ENCODE peak calls at places on chromosomes 13 and 19, in six cellular contexts. M is astrocyte, C is skeletal muscle cell, P is cardiac muscle cell, T is right lobe of liver, H is body of pancreas. E is an unnamed sample.

GRCh38 chr19:50808856-50809255 is 14.7 kb downstream of the KLK1 start:
- DNase-seq in T (no peak), H (no peak), M (no peak), P (no peak), C (no peak), E (peak)

GRCh38 chr13:32038353-32038752 is 6.8 kb downstream of the FRY start:
- DNase-seq in P (no peak), H (no peak), M (no peak), C (no peak), T (no peak), E (no peak)

GRCh38 chr19:32269831-32270230 is 75.6 kb upstream of the ZNF507 start:
- DNase-seq in T (no peak), H (no peak), P (no peak), C (no peak), M (no peak), E (no peak)

GRCh38 chr13:47499358-47500150 is 501.5 kb downstream of the SUCLA2 start:
- DNase-seq in H (no peak), P (peak), T (no peak), M (peak), C (peak), E (no peak)

GRCh38 chr13:30690282-30691188 is 44.8 kb upstream of the ALOX5AP start:
- DNase-seq in M (peak), C (peak), H (peak), P (peak), T (peak), E (peak)

GRCh38 chr13:74056829-74057564 is 77.2 kb downstream of the KLF12 start:
- DNase-seq in P (no peak), H (no peak), M (no peak), C (no peak), T (no peak), E (peak)

GRCh38 chr19:18319591-18320135 is 3.2 kb downstream of the LSM4 start:
- DNase-seq in T (no peak), C (no peak), M (no peak), P (no peak), H (peak), E (no peak)

GRCh38 chr19:44539991-44540390 is 10.5 kb upstream of the CEACAM20 start:
- DNase-seq in C (no peak), P (no peak), T (no peak), H (no peak), M (no peak), E (no peak)

GRCh38 chr13:46687810-46688209 is 109.2 kb downstream of the ESD start:
- DNase-seq in T (peak), H (peak), M (peak), C (no peak), P (peak), E (no peak)

GRCh38 chr13:48838193-48839000 is 137.3 kb upstream of the FNDC3A start:
- DNase-seq in T (no peak), C (no peak), M (no peak), P (peak), H (no peak), E (no peak)

GRCh38 chr19:14113762-14114414 is 3.7 kb downstream of the PRKACA start:
- DNase-seq in P (no peak), H (peak), T (peak), M (no peak), C (no peak), E (peak)

GRCh38 chr19:29400917-29401711 is 124.7 kb upstream of the VSTM2B start:
- DNase-seq in H (no peak), P (no peak), M (no peak), C (no peak), T (no peak), E (no peak)

GRCh38 chr13:24215732-24216131 is 55.2 kb downstream of the SPATA13 start:
- DNase-seq in M (peak), H (peak), C (peak), P (peak), T (peak), E (no peak)

GRCh38 chr19:18637644-18638630 is 1.1 kb downstream of the KLHL26 start:
- DNase-seq in T (no peak), C (no peak), H (peak), M (no peak), P (no peak), E (peak)

GRCh38 chr13:65292488-65292901 is 1937.6 kb downstream of the PCDH9 start:
- DNase-seq in M (peak), H (no peak), T (no peak), C (peak), P (peak), E (no peak)

GRCh38 chr13:34675626-34676025 is 266.4 kb upstream of the NBEA start:
- DNase-seq in M (peak), P (peak), H (no peak), T (no peak), C (no peak), E (no peak)

GRCh38 chr19:53877361-53877766 is 4.6 kb upstream of the PRKCG start:
- DNase-seq in M (no peak), C (no peak), T (no peak), H (no peak), P (peak), E (peak)

GRCh38 chr13:108302279-108302678 is 32.8 kb downstream of the TNFSF13B start:
- DNase-seq in T (no peak), C (no peak), H (no peak), P (no peak), M (peak), E (no peak)

GRCh38 chr13:95644611-95645052 is at the start of gene DZIP1:
- DNase-seq in H (peak), P (peak), T (peak), M (peak), C (peak), E (no peak)

GRCh38 chr19:55304279-55304978 is 20.6 kb downstream of the BRSK1 start:
- DNase-seq in C (no peak), H (peak), M (no peak), P (peak), T (peak), E (peak)

GRCh38 chr19:51783373-51783772 is 11.6 kb upstream of the FPR3 start:
- DNase-seq in C (no peak), T (no peak), M (no peak), P (peak), H (no peak), E (peak)

GRCh38 chr19:44303305-44303704 is 1.5 kb downstream of the ZNF235 start:
- DNase-seq in M (no peak), T (no peak), C (no peak), H (no peak), P (no peak), E (no peak)

GRCh38 chr13:113668491-113668971 is 1.5 kb downstream of the GRK1 start:
- DNase-seq in T (no peak), C (no peak), P (no peak), H (peak), M (no peak), E (no peak)

GRCh38 chr19:34351382-34351802 is 13.6 kb upstream of the GPI start:
- DNase-seq in C (no peak), P (no peak), H (peak), M (no peak), T (no peak), E (no peak)

GRCh38 chr13:112842343-112842856 is 126.6 kb upstream of the MCF2L start:
- DNase-seq in H (no peak), C (peak), T (no peak), P (peak), M (peak), E (no peak)

GRCh38 chr13:71320452-71320851 is 546.6 kb downstream of the DACH1 start:
- DNase-seq in T (no peak), P (peak), M (no peak), H (no peak), C (no peak), E (peak)

GRCh38 chr13:100600915-100601314 is 12.3 kb upstream of the GGACT start:
- DNase-seq in T (no peak), C (no peak), P (no peak), M (no peak), H (peak), E (no peak)

GRCh38 chr13:68608147-68608546 is 1378.0 kb upstream of the PCDH9 start:
- DNase-seq in H (no peak), T (no peak), C (no peak), P (no peak), M (peak), E (peak)

GRCh38 chr19:16161848-16162247 is 11.5 kb downstream of the CIB3 start:
- DNase-seq in P (peak), H (no peak), T (no peak), M (peak), C (peak), E (no peak)

GRCh38 chr19:1093330-1093729 is 1.8 kb downstream of the POLR2E start:
- DNase-seq in M (no peak), P (no peak), C (no peak), H (no peak), T (no peak), E (no peak)

GRCh38 chr13:75492389-75492788 is 10.4 kb upstream of the TBC1D4 start:
- DNase-seq in P (peak), T (no peak), M (peak), C (no peak), H (no peak), E (no peak)

GRCh38 chr19:7130043-7130442 is 60.5 kb downstream of the ZNF557 start:
- DNase-seq in H (no peak), T (no peak), P (no peak), C (no peak), M (no peak), E (no peak)

GRCh38 chr13:36788276-36788675 is 30.7 kb upstream of the RFXAP start:
- DNase-seq in C (no peak), P (no peak), M (peak), T (no peak), H (no peak), E (no peak)

GRCh38 chr19:15091918-15092753 is 10.1 kb downstream of the OR1I1 start:
- DNase-seq in T (no peak), P (peak), C (no peak), H (peak), M (peak), E (peak)

GRCh38 chr19:12799723-12800343 is 1.8 kb downstream of the PRDX2 start:
- DNase-seq in H (no peak), T (no peak), M (no peak), P (no peak), C (no peak), E (no peak)

GRCh38 chr19:12801466-12802266 is at the start of the genes PRDX2 and THSD8:
- DNase-seq in H (peak), C (no peak), T (peak), P (peak), M (no peak), E (peak)

GRCh38 chr19:12802267-12803106 is 618 bp downstream of the THSD8 start:
- DNase-seq in H (peak), M (no peak), P (peak), C (no peak), T (peak), E (no peak)

GRCh38 chr19:12800873-12801465 is 631 bp downstream of the PRDX2 start:
- DNase-seq in H (peak), C (no peak), P (no peak), M (no peak), T (peak), E (peak)

DNA sequence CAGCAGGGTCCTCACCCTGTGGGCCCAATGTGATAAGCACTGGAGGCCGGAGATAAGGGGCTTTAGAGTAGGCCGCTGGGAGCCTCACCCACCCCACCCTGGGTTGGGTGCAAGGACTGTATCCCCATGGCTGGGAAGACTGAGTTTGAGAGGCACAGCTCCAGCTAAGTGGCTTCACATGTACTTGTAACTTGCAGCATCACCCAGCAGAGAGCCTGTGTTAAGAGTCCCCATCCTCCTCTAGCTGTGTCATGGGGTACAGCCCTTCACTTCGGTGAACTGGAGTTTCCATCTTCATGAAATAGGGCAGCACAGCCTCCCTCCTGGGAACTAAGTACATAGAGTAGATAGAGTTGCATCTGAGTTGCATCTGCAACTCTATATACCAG is 1.3 kb downstream of the PRDX2 start:
- DNase-seq in H (no peak), T (no peak), P (no peak), C (no peak), M (no peak), E (no peak)
- H3K4me3 ChIP-seq in H (no peak), T (no peak), P (peak), C (peak), M (peak), E (peak)

GRCh38 chr13:25973576-25973975 is 78.2 kb downstream of the SHISA2 start:
- DNase-seq in C (no peak), H (no peak), M (no peak), T (no peak), P (no peak), E (no peak)
- H3K4me3 ChIP-seq in C (no peak), H (no peak), M (no peak), T (no peak), P (no peak), E (no peak)

GRCh38 chr19:49497790-49498106 is 1.5 kb downstream of the RPS11 start:
- DNase-seq in H (no peak), T (no peak), M (no peak), P (no peak), C (no peak), E (no peak)

GRCh38 chr19:49499030-49499670 is 2.9 kb downstream of the RPS11 start:
- DNase-seq in T (no peak), P (no peak), M (no peak), H (no peak), C (no peak), E (peak)

GRCh38 chr19:49496574-49497008 is 357 bp downstream of the RPS11 start:
- DNase-seq in M (no peak), H (no peak), P (no peak), C (no peak), T (no peak), E (no peak)

GRCh38 chr19:49497047-49497789 is 984 bp downstream of the RPS11 start:
- DNase-seq in T (peak), P (peak), H (peak), M (no peak), C (no peak), E (peak)

DNA sequence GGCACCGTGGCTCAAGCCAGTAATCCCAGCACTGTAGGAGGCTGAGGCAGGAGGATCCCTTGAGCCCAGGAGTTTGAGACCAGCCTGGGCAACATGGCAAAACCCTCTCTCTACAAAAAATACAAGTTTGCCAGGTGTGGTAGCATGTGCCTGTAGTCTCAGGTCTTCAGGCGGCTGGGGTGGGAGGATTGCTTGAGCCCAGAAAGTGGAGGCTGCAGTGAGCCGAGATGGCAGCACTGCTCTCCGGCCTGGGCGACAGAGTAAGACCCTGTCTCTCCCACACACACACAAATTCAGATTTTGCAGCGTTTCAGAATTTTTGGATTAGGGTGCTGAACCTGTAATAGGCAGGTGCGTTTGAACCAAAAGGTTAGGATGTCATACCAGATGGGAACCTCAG is 2.2 kb downstream of the RPS11 start:
- DNase-seq in H (no peak), M (no peak), T (no peak), C (no peak), P (no peak), E (no peak)
- H3K4me3 ChIP-seq in H (no peak), M (peak), T (no peak), C (no peak), P (no peak), E (peak)

DNA sequence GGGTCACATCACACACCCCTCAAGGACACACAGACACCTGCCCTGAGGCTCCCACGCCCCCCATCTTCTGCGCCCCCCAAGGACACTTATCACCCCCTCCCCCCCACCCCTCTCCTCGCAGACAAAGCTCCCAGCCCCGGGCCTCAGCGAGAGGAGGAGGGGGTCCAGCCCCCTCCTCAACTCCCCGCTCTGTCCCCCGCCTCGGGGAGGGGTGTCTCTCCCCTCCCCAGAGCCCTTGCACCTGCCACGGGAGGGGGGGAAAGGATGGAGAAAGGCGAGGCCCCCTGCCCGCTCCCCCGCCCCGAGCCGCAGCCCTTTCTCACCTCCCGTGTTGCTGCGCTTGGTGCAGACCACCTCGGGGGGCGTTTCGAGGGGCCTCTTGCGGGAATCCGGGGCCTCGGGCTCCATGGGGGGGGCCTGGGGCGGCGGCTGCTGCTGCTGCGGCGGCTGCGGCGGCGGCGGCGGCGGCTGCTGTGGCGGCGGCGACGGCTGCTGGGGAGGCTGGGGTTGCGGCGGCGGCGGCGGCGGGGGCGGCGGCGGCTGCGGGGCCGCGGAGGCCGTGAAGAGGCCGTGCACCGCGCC is 630 bp downstream of the NOVA2 start:
- DNase-seq in P (no peak), T (no peak), H (no peak), M (no peak), C (no peak), E (no peak)
- H3K4me3 ChIP-seq in P (peak), T (peak), H (no peak), M (peak), C (no peak), E (no peak)

GRCh38 chr19:2495651-2496316 is 19.9 kb downstream of the GADD45B start:
- DNase-seq in H (peak), C (no peak), M (no peak), T (peak), P (peak), E (peak)

GRCh38 chr19:2492870-2493269 is 16.9 kb downstream of the GADD45B start:
- DNase-seq in C (no peak), P (no peak), M (no peak), T (no peak), H (no peak), E (peak)

GRCh38 chr19:2494447-2495129 is 18.7 kb downstream of the GADD45B start:
- DNase-seq in M (peak), H (peak), C (peak), T (peak), P (peak), E (peak)

GRCh38 chr19:2495130-2495641 is 19.3 kb downstream of the GADD45B start:
- DNase-seq in C (no peak), T (peak), P (peak), M (no peak), H (peak), E (peak)

DNA sequence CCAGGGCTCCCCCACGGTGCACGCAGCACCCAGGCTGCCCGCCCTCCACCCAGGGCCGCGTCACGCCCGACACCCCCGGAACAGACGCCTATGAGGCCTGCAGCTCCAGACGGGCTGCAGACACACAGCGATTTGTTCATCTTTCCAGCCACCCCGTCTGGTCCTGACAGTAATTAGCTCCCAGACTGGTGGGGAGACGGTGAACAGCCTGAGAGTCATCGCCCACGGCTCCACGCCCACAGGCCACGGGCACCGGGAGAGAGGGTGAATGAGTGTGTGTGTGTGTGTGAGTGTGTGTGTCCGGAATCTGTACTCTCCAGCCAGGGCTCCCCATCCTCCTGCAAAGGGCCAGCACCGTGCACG is 18.1 kb downstream of the GADD45B start:
- DNase-seq in H (no peak), C (peak), P (peak), M (peak), T (no peak), E (peak)
- H3K4me3 ChIP-seq in H (no peak), C (peak), P (no peak), M (peak), T (peak), E (no peak)

DNA sequence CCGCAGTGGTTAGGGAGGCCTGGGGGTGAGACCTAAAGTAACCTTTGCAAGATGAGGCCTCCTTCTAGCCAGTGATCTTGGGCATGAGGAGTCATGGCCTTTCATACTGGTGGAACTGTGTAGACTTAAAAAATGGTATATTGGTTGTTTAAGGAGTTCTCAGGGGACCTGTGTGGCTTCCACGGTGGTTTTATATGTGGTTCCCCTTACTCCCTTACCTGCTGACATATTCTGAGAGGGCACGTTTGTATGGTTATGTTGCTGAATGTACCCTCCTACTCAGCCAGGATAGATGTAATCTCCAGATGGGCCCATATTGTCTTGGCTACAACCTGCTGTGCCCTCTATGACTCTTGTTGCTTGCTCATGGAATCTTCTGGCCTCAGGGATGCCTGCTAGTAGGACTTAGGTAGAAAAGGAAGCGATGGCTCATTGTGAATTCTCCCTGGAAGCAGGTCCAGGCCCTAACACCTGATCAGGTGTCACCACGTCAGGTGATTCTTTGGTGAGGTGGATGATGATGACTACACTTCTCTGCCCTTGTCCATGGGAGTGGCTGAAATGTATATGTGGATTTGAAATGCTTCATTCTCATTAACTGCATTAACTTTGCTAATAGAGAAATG is 1.8 kb downstream of the ZNF460 start:
- DNase-seq in H (no peak), M (no peak), P (no peak), C (no peak), T (no peak), E (no peak)
- H3K4me3 ChIP-seq in H (no peak), M (peak), P (peak), C (peak), T (peak), E (peak)

E was measured in Karpas-422.